ENCODE peak calls at places on chromosomes 2 and 18, in nine cellular contexts. U, C, Q, Z, S, G, F, V and W are unnamed samples.

GRCh38 chr18:75638223-75638596 is 210.7 kb upstream of the SMIM21 start:
- DNase-seq in U (no peak), C (no peak), Q (no peak), Z (no peak), S (no peak), G (no peak), F (no peak), V (no peak), W (no peak)

GRCh38 chr2:219706823-219707281 is 79.4 kb downstream of the SLC4A3 start:
- DNase-seq in U (no peak), C (no peak), Q (no peak), Z (no peak), S (no peak), G (no peak), F (no peak), V (no peak), W (no peak)

GRCh38 chr2:26430826-26431225 is 29.1 kb downstream of the DRC1 start:
- DNase-seq in U (no peak), C (no peak), Q (no peak), Z (no peak), S (no peak), G (no peak), F (no peak), V (no peak), W (no peak)

GRCh38 chr18:58625839-58626238 is 3.1 kb downstream of the ALPK2 start:
- DNase-seq in U (no peak), C (no peak), Q (no peak), Z (no peak), S (no peak), G (no peak), F (no peak), V (no peak), W (no peak)

GRCh38 chr2:43088148-43089073 is 138.0 kb downstream of the ZFP36L2 start:
- DNase-seq in U (no peak), C (no peak), Q (no peak), Z (peak; percentile 66), S (no peak), G (peak; percentile 95), F (no peak), V (no peak), W (no peak)

GRCh38 chr2:159684796-159685195 is 27.5 kb upstream of the MARCHF7 start:
- DNase-seq in U (no peak), C (no peak), Q (no peak), Z (no peak), S (no peak), G (no peak), F (no peak), V (no peak), W (no peak)

GRCh38 chr2:188522517-188522916 is 230.8 kb downstream of the GULP1 start:
- DNase-seq in U (no peak), C (no peak), Q (no peak), Z (no peak), S (no peak), G (no peak), F (no peak), V (no peak), W (no peak)

GRCh38 chr2:12416600-12416999 is 300.1 kb upstream of the TRIB2 start:
- DNase-seq in U (peak; percentile 59), C (no peak), Q (no peak), Z (peak; percentile 72), S (no peak), G (peak; percentile 11), F (peak; percentile 59), V (peak; percentile 58), W (peak; percentile 19)

GRCh38 chr2:96163768-96164429 is 18.7 kb upstream of the DUSP2 start:
- DNase-seq in U (no peak), C (no peak), Q (peak; percentile 87), Z (peak; percentile 40), S (no peak), G (no peak), F (no peak), V (peak; percentile 58), W (peak; percentile 55)

GRCh38 chr2:73265298-73266060 is 18.8 kb downstream of the FBXO41 start:
- DNase-seq in U (no peak), C (peak; percentile 54), Q (no peak), Z (no peak), S (no peak), G (no peak), F (no peak), V (no peak), W (no peak)

GRCh38 chr2:20446917-20447436 is at the start of gene RHOB:
- DNase-seq in U (peak; percentile 98), C (peak; percentile 98), Q (peak; percentile 74), Z (peak; percentile 100), S (peak; percentile 95), G (peak; percentile 98), F (peak; percentile 94), V (peak; percentile 98), W (peak; percentile 97)

GRCh38 chr2:20444993-20445910 is 1.6 kb upstream of the RHOB start:
- DNase-seq in U (peak; percentile 24), C (peak; percentile 63), Q (no peak), Z (peak; percentile 77), S (no peak), G (no peak), F (no peak), V (peak; percentile 20), W (peak; percentile 8)

GRCh38 chr2:20446280-20446916 is 476 bp upstream of the RHOB start:
- DNase-seq in U (peak; percentile 27), C (peak; percentile 76), Q (no peak), Z (peak; percentile 78), S (no peak), G (no peak), F (no peak), V (peak; percentile 48), W (no peak)

GRCh38 chr2:20443276-20443920 is 3.5 kb upstream of the RHOB start:
- DNase-seq in U (peak; percentile 61), C (peak; percentile 82), Q (no peak), Z (peak; percentile 79), S (no peak), G (peak; percentile 77), F (peak; percentile 34), V (peak; percentile 67), W (peak; percentile 56)

DNA sequence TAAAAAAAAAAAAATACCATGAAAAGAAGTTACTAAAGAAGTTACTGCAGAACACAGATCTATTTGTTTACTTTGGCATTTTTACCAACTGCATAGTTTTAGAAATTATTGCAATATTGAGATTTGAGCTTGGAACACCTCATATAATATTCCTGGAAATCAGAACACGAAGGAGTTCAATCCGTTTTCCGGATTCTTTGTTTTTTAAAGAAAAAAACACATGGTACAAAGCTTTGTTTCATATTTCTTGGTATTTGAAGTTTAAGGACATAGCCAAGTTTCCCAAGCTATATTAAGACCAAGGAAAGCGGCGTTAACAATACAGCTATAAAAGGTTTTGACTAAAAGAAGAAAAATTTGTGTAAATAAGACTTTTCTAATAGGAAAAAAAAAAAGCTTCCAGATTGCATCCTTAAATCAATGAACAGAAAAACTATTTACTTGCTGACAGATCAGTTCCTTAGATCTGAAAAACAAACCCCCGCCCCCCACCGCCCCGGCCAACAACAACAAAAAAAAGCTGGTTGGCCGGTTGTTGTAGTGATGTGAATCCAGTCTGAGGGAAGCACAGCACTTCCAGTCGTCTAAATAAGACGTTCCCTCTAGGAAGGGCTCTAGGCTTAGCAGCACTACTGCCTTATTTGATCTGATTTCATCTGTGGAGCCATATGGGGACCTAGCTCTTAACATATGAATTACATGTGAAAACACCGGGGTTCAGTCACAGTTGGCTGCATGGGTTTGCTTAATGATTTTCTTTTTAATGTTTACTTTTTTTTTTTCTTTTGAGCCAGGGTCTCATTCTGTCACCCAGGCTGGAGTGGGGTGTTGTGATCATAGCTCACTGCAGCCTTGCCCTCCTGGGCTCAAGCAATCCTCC is 2.5 kb upstream of the RHOB start:
- DNase-seq in U (peak; percentile 25), C (peak; percentile 58), Q (no peak), Z (peak; percentile 75), S (no peak), G (no peak), F (no peak), V (peak; percentile 19), W (peak; percentile 18)
- TF ChIP-seq POLR2AphosphoS5 in U (peak; percentile 81), C (peak; percentile 19), Q (no peak), Z (peak; percentile 88), S (no peak), G (no peak), F (no peak), V (no peak), W (peak; percentile 64)

DNA sequence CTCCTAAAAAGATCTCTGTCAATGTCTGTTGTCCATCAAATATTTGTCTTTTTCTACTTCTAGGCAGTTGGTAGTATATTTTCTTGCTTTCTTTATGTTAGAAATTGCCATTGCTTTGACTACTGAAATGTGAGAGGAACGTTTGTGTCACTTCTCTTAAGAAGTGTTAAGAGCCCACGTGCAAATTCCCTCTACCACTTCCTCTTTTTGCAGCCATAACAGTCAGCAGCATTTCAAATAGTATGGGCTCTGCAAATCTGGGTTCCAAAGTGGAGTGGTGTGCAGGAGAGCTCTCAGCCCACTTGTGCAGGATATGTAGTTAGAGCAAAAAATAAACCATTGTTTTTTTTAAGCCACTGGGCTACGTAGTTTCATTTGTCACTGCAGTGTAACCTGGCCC is 314.0 kb downstream of the MEIS1 start:
- DNase-seq in U (no peak), C (no peak), Q (no peak), Z (no peak), S (no peak), G (no peak), F (no peak), V (no peak), W (no peak)
- TF ChIP-seq EP300 in U (no peak), C (no peak), Q (no peak), Z (no peak), S (no peak), G (no peak), F (no peak), V (no peak), W (no peak)

GRCh38 chr2:24774373-24774772 is 18.8 kb downstream of the PTRHD1 start:
- DNase-seq in U (no peak), C (no peak), Q (no peak), Z (no peak), S (no peak), G (no peak), F (no peak), V (no peak), W (no peak)
- TF ChIP-seq POLR2A in U (no peak), C (no peak), Q (no peak), Z (no peak), S (no peak), G (no peak), F (no peak), V (no peak), W (no peak)

GRCh38 chr2:216505133-216506106 is 6.8 kb downstream of the RPL37A start:
- DNase-seq in U (no peak), C (no peak), Q (no peak), Z (no peak), S (no peak), G (no peak), F (no peak), V (no peak), W (no peak)
- TF ChIP-seq POLR2AphosphoS5 in U (no peak), C (no peak), Q (peak; percentile 59), Z (no peak), S (peak; percentile 82), G (peak; percentile 67), F (peak; percentile 11), V (no peak), W (no peak)